ENCODE peak calls at places on chromosomes 4 and X, in eight cellular contexts. N is A673, S is NB4, D is uterus, M is heart right ventricle, J is IMR-90, B is hepatocyte, R is K562. W is an unnamed sample.

GRCh38 chr4:105909699-105910340 is 14.5 kb downstream of the NPNT start:
- DNase-seq in N (no peak), S (no peak), D (no peak), M (no peak), J (peak; percentile 5), B (peak; percentile 71), R (no peak), W (no peak)

GRCh38 chr4:152606800-152607577 is 71.1 kb upstream of the FBXW7 start:
- DNase-seq in N (no peak), S (no peak), D (no peak), M (no peak), J (no peak), B (no peak), R (no peak), W (no peak)

GRCh38 chrX:154596290-154596929 is 11.5 kb downstream of the CTAG1A start:
- DNase-seq in N (peak; percentile 72), S (peak; percentile 63), D (no peak), M (no peak), J (peak; percentile 16), B (no peak), R (no peak), W (no peak)

GRCh38 chr4:95585016-95585695 is 36.4 kb upstream of the UNC5C start:
- DNase-seq in N (no peak), S (no peak), D (no peak), M (no peak), J (peak; percentile 4), B (no peak), R (no peak), W (no peak)

GRCh38 chr4:36489798-36490197 is 208.4 kb downstream of the DTHD1 start:
- DNase-seq in N (no peak), S (no peak), D (no peak), M (no peak), J (no peak), B (no peak), R (no peak), W (no peak)

GRCh38 chr4:53500552-53500951 is 90.7 kb downstream of the LNX1 start:
- DNase-seq in N (no peak), S (no peak), D (no peak), M (no peak), J (no peak), B (no peak), R (no peak), W (no peak)

GRCh38 chrX:106917830-106918500 is 2.2 kb upstream of the CLDN2 start:
- DNase-seq in N (peak; percentile 78), S (no peak), D (no peak), M (no peak), J (peak; percentile 71), B (no peak), R (no peak), W (no peak)

GRCh38 chr4:64146030-64146429 is 263.2 kb downstream of the TECRL start:
- DNase-seq in N (no peak), S (no peak), D (no peak), M (no peak), J (no peak), B (no peak), R (no peak), W (no peak)

GRCh38 chrX:133838761-133839676 is 146.4 kb downstream of the GPC3 start:
- DNase-seq in N (peak; percentile 62), S (peak; percentile 27), D (no peak), M (no peak), J (peak; percentile 28), B (peak; percentile 56), R (peak; percentile 33), W (no peak)

GRCh38 chrX:29299689-29300088 is 712.4 kb downstream of the IL1RAPL1 start:
- DNase-seq in N (no peak), S (no peak), D (no peak), M (no peak), J (no peak), B (no peak), R (no peak), W (no peak)

GRCh38 chr4:102139132-102139573 is 206.1 kb downstream of the SLC39A8 start:
- DNase-seq in N (no peak), S (no peak), D (no peak), M (no peak), J (no peak), B (no peak), R (no peak), W (no peak)

GRCh38 chr4:48268956-48269860 is at the start of gene TEC:
- DNase-seq in N (peak; percentile 56), S (peak; percentile 80), D (no peak), M (peak; percentile 61), J (no peak), B (peak; percentile 62), R (peak; percentile 68), W (no peak)

GRCh38 chrX:16160729-16161128 is 6.6 kb upstream of the MAGEB17 start:
- DNase-seq in N (no peak), S (no peak), D (no peak), M (no peak), J (peak; percentile 88), B (no peak), R (no peak), W (peak; percentile 49)

GRCh38 chr4:82371398-82371972 is 2.3 kb downstream of the HNRNPD start:
- DNase-seq in N (peak; percentile 15), S (peak; percentile 28), D (no peak), M (no peak), J (peak; percentile 18), B (no peak), R (peak; percentile 59), W (no peak)

GRCh38 chr4:40621592-40622512 is 7.8 kb downstream of the RBM47 start:
- DNase-seq in N (peak; percentile 81), S (peak; percentile 100), D (peak; percentile 30), M (peak; percentile 31), J (peak; percentile 98), B (peak; percentile 79), R (no peak), W (peak; percentile 93)

GRCh38 chr4:128358231-128358902 is 70.8 kb upstream of the PGRMC2 start:
- DNase-seq in N (no peak), S (no peak), D (no peak), M (peak; percentile 13), J (peak; percentile 91), B (peak; percentile 46), R (no peak), W (peak; percentile 74)

GRCh38 chrX:153970398-153971123 is 1.1 kb downstream of the HCFC1 start:
- DNase-seq in N (peak; percentile 86), S (peak; percentile 85), D (peak; percentile 56), M (no peak), J (peak; percentile 71), B (peak; percentile 68), R (peak; percentile 55), W (peak; percentile 12)

GRCh38 chr4:15740764-15741404 is 37.2 kb upstream of the CD38 start:
- DNase-seq in N (no peak), S (peak; percentile 63), D (no peak), M (no peak), J (no peak), B (no peak), R (no peak), W (no peak)

GRCh38 chr4:90883519-90883918 is 756.3 kb downstream of the CCSER1 start:
- DNase-seq in N (no peak), S (no peak), D (no peak), M (no peak), J (no peak), B (no peak), R (no peak), W (no peak)

DNA sequence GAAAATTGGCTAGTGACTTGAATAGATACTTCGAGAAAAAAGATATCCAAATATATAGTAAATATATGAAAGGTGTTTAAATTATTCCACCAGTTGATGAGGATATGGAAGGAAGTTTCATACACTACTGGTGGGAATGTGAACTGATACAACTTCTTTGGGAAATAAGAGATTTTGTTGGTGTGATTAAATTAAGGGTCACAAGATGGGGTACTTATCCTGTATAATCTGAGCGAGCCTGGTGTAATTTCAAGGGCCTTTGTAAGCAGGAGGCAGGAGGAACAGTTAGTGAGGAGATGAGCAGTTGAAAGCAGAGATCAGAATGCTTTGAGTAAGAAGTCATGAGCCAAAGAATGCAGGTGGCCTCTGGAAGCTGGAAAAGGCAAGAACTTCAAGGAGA is 192.2 kb downstream of the KCTD8 start:
- DNase-seq in N (no peak), S (peak; percentile 3), D (no peak), M (no peak), J (no peak), B (no peak), R (no peak), W (no peak)
- TF ChIP-seq CTCF in N (no peak), S (no peak), D (no peak), M (no peak), J (no peak), B (no peak), R (no peak), W (no peak)

DNA sequence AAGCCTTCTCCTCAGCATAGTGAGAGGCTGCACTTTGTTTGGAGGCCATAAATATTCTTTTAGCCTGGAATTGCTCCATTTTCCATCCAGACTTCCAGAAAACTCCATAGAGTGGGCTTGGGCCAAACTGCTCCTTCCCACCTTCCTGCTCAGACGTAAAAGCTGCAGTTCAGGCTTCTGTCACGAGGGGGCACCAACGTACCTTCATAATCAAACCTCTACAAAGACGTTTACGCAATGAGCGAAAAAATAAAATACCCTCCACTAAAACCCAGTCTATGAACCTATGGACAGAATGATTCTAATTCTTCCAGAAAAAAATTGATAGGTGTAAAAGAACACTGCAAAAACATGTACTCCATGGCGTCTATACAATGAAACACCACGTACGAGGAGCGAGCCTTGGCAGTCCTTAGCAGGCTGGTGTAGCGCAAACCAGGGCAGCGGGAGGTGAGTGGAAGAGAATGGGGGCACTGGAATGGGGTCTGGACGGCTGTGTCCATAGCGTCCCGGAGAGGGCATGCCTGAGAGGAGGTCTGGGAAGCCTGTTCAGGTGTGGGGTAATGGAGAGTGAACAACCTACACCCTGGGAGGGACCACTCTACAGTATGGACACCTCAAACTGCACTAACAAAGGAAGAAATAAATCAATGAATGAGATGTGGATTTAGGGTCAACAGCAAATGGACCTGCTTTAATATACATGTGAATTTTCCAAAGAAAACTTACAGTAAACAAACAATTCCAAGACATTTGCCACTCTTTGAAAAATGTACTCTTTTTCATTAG is 14.3 kb upstream of the RAB40A start:
- DNase-seq in N (peak; percentile 72), S (peak; percentile 60), D (peak; percentile 82), M (peak; percentile 67), J (peak; percentile 65), B (peak; percentile 88), R (peak; percentile 40), W (no peak)
- H3K4me3 ChIP-seq in N (peak overlapping the region; percentile 31), S (no peak overlapping the region), D (peak overlapping the region; percentile 32), M (peak overlapping the region; percentile 54), J (no peak overlapping the region), B (no peak overlapping the region), R (no peak overlapping the region), W (peak overlapping the region; percentile 26)

GRCh38 chrX:102154218-102154860 is 1.4 kb downstream of the BEX5 start:
- DNase-seq in N (peak; percentile 43), S (no peak), D (no peak), M (no peak), J (no peak), B (no peak), R (peak; percentile 11), W (no peak)
- TF ChIP-seq CTCF in N (peak; percentile 53), S (no peak), D (peak; percentile 15), M (no peak), J (no peak), B (no peak), R (peak; percentile 45), W (no peak)

DNA sequence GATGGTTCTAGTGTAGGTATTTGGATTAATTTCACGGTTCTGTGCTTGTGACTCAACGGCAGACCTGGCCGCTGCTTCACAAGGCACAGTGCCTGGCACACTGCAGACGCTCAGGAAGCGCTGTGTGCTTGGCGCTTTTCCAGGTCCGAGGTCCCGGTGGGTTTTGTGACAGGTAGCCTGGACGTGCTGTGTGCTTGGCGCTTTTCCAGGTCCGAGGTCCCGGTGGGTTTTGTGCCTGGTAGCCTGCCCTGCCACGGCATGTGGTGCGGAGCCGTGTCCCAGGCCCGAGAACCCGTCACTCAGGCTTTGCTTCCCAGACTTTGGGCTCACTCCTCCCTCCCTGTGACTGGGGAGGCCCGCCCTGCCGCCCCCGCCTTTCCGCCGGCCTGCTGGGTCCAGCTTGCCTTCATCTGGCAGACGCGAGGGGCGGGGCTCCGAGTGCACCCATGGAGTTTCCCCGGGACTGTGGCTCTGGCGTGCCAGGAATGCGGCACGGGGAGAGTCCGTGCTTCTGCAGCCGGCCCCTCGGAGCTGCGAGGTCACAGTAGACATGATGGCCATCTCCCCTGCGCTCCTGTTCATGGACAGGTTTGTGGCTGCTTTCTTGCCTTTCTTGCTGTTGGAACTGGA is 44.2 kb downstream of the TBC1D14 start:
- DNase-seq in N (peak; percentile 86), S (no peak), D (peak; percentile 86), M (peak; percentile 82), J (peak; percentile 62), B (peak; percentile 75), R (peak; percentile 91), W (no peak)
- H3K4me3 ChIP-seq in N (peak overlapping the region; percentile 28), S (no peak overlapping the region), D (peak overlapping the region; percentile 31), M (peak overlapping the region; percentile 41), J (no peak overlapping the region), B (no peak overlapping the region), R (peak overlapping the region; percentile 20), W (no peak overlapping the region)